ENCODE peak calls at places on chromosome 21, in seven cellular contexts. One of them, this sample, is unnamed.

GRCh38 chr21:22201142-22201541 is 1202.9 kb downstream of the NCAM2 start:
- DNase-seq in stomach: no peak
- DNase-seq in H1: no peak
- DNase-seq in transverse colon: no peak
- DNase-seq in A549: no peak
- DNase-seq in tibial nerve: no peak
- DNase-seq in sigmoid colon: no peak
- DNase-seq in this sample: no peak

GRCh38 chr21:25080161-25080560 is 527.1 kb downstream of the MRPL39 start:
- DNase-seq in stomach: no peak
- DNase-seq in sigmoid colon: no peak
- DNase-seq in A549: no peak
- DNase-seq in tibial nerve: no peak
- DNase-seq in H1: no peak
- DNase-seq in transverse colon: no peak
- DNase-seq in this sample: no peak

GRCh38 chr21:36479415-36480402 is at the start of gene CLDN14:
- DNase-seq in stomach: peak; percentile 65
- DNase-seq in transverse colon: no peak
- DNase-seq in H1: no peak
- DNase-seq in tibial nerve: no peak
- DNase-seq in A549: no peak
- DNase-seq in sigmoid colon: no peak
- DNase-seq in this sample: no peak

GRCh38 chr21:26739189-26739588 is 106.0 kb downstream of the ADAMTS1 start:
- DNase-seq in stomach: no peak
- DNase-seq in sigmoid colon: no peak
- DNase-seq in transverse colon: no peak
- DNase-seq in tibial nerve: no peak
- DNase-seq in A549: no peak
- DNase-seq in H1: no peak
- DNase-seq in this sample: no peak

GRCh38 chr21:45393021-45393420 is 11.9 kb upstream of the COL18A1 start:
- DNase-seq in H1: no peak
- DNase-seq in transverse colon: no peak
- DNase-seq in tibial nerve: no peak
- DNase-seq in sigmoid colon: peak; percentile 54
- DNase-seq in A549: no peak
- DNase-seq in stomach: no peak
- DNase-seq in this sample: peak; percentile 50

GRCh38 chr21:20013851-20014250 is 984.4 kb upstream of the NCAM2 start:
- DNase-seq in H1: no peak
- DNase-seq in tibial nerve: no peak
- DNase-seq in stomach: no peak
- DNase-seq in transverse colon: no peak
- DNase-seq in sigmoid colon: no peak
- DNase-seq in A549: no peak
- DNase-seq in this sample: no peak

GRCh38 chr21:46509760-46510159 is 51.1 kb downstream of the DIP2A start:
- DNase-seq in sigmoid colon: no peak
- DNase-seq in A549: peak; percentile 25
- DNase-seq in tibial nerve: no peak
- DNase-seq in transverse colon: peak; percentile 49
- DNase-seq in stomach: peak; percentile 95
- DNase-seq in H1: no peak
- DNase-seq in this sample: no peak

GRCh38 chr21:26513212-26513611 is 59.9 kb downstream of the CYYR1 start:
- DNase-seq in sigmoid colon: no peak
- DNase-seq in A549: no peak
- DNase-seq in stomach: no peak
- DNase-seq in tibial nerve: no peak
- DNase-seq in H1: no peak
- DNase-seq in transverse colon: no peak
- DNase-seq in this sample: no peak

GRCh38 chr21:43826623-43826974 is 37.2 kb downstream of the RRP1 start:
- DNase-seq in H1: no peak
- DNase-seq in A549: no peak
- DNase-seq in stomach: no peak
- DNase-seq in transverse colon: no peak
- DNase-seq in tibial nerve: no peak
- DNase-seq in sigmoid colon: no peak
- DNase-seq in this sample: no peak

GRCh38 chr21:36321325-36322082 is 1.5 kb downstream of the MORC3 start:
- DNase-seq in sigmoid colon: no peak
- DNase-seq in tibial nerve: no peak
- DNase-seq in A549: no peak
- DNase-seq in stomach: peak; percentile 33
- DNase-seq in H1: no peak
- DNase-seq in transverse colon: no peak
- DNase-seq in this sample: no peak

GRCh38 chr21:45669382-45669781 is 25.9 kb downstream of the PCBP3 start:
- DNase-seq in H1: no peak
- DNase-seq in stomach: no peak
- DNase-seq in transverse colon: no peak
- DNase-seq in tibial nerve: no peak
- DNase-seq in A549: no peak
- DNase-seq in sigmoid colon: no peak
- DNase-seq in this sample: no peak

GRCh38 chr21:17492415-17493168 is 20.3 kb upstream of the CXADR start:
- DNase-seq in tibial nerve: no peak
- DNase-seq in stomach: no peak
- DNase-seq in transverse colon: no peak
- DNase-seq in sigmoid colon: no peak
- DNase-seq in H1: no peak
- DNase-seq in A549: no peak
- DNase-seq in this sample: no peak

GRCh38 chr21:44836666-44837471 is 19.0 kb upstream of the SUMO3 start:
- DNase-seq in transverse colon: peak; percentile 47
- DNase-seq in A549: no peak
- DNase-seq in sigmoid colon: no peak
- DNase-seq in stomach: no peak
- DNase-seq in H1: no peak
- DNase-seq in tibial nerve: no peak
- DNase-seq in this sample: no peak

GRCh38 chr21:45310446-45310845 is 22.8 kb upstream of the POFUT2 start:
- DNase-seq in stomach: no peak
- DNase-seq in A549: no peak
- DNase-seq in sigmoid colon: peak; percentile 63
- DNase-seq in tibial nerve: no peak
- DNase-seq in transverse colon: no peak
- DNase-seq in H1: no peak
- DNase-seq in this sample: no peak

GRCh38 chr21:46604975-46605758 is at the start of gene S100B:
- DNase-seq in tibial nerve: peak; percentile 56
- DNase-seq in transverse colon: no peak
- DNase-seq in sigmoid colon: peak; percentile 73
- DNase-seq in A549: no peak
- DNase-seq in stomach: no peak
- DNase-seq in H1: peak; percentile 63
- DNase-seq in this sample: peak; percentile 54

GRCh38 chr21:44893948-44894656 is 20.6 kb upstream of the PTTG1IP start:
- DNase-seq in stomach: no peak
- DNase-seq in transverse colon: no peak
- DNase-seq in A549: no peak
- DNase-seq in sigmoid colon: no peak
- DNase-seq in tibial nerve: no peak
- DNase-seq in H1: no peak
- DNase-seq in this sample: no peak

DNA sequence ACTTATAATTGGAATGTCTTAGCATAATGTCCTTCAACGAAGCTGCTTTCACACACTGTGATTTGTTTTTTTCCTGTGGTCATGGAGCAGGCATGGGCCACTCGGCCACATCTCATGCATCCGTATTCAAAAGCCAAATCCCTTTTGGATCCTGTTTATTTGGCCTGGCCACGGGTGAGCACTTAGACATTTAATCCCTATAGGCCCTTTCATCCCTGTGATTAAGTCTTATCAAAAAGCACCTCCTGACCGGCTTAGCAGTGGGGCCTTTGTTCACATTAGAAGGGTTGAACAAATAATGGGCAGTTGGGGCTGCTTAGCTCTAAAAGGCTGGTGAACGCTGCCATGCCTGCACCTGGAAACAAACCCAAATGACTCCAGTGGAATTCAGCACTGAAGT is 2.0 kb downstream of the KCNE2 start:
- DNase-seq in sigmoid colon: peak; percentile 19
- DNase-seq in transverse colon: peak; percentile 1
- DNase-seq in A549: no peak
- DNase-seq in stomach: peak; percentile 75
- DNase-seq in H1: peak; percentile 24
- DNase-seq in tibial nerve: no peak
- DNase-seq in this sample: no peak
- H3K4me1 ChIP-seq in sigmoid colon: no peaks in the 10 kb centered on the region
- H3K4me1 ChIP-seq in transverse colon: no peaks in the 10 kb centered on the region
- H3K4me1 ChIP-seq in A549: peaks cover 4% of the 10 kb centered on the region
- H3K4me1 ChIP-seq in stomach: peaks cover 23% of the 10 kb centered on the region
- H3K4me1 ChIP-seq in H1: no peaks in the 10 kb centered on the region
- H3K4me1 ChIP-seq in tibial nerve: no peaks in the 10 kb centered on the region
- H3K4me1 ChIP-seq in this sample: peaks cover 5% of the 10 kb centered on the region

GRCh38 chr21:39538453-39539042 is 74.2 kb upstream of the B3GALT5 start:
- DNase-seq in tibial nerve: no peak
- DNase-seq in sigmoid colon: no peak
- DNase-seq in H1: no peak
- DNase-seq in transverse colon: no peak
- DNase-seq in stomach: no peak
- DNase-seq in A549: no peak
- DNase-seq in this sample: no peak

GRCh38 chr21:39535646-39536437 is 76.9 kb upstream of the B3GALT5 start:
- DNase-seq in H1: no peak
- DNase-seq in stomach: no peak
- DNase-seq in tibial nerve: no peak
- DNase-seq in A549: no peak
- DNase-seq in sigmoid colon: no peak
- DNase-seq in transverse colon: no peak
- DNase-seq in this sample: no peak

GRCh38 chr21:39533545-39534226 is 79.1 kb upstream of the B3GALT5 start:
- DNase-seq in transverse colon: no peak
- DNase-seq in sigmoid colon: no peak
- DNase-seq in stomach: no peak
- DNase-seq in tibial nerve: no peak
- DNase-seq in A549: no peak
- DNase-seq in H1: no peak
- DNase-seq in this sample: no peak

GRCh38 chr21:39536835-39537234 is 75.9 kb upstream of the B3GALT5 start:
- DNase-seq in transverse colon: no peak
- DNase-seq in A549: no peak
- DNase-seq in stomach: no peak
- DNase-seq in sigmoid colon: no peak
- DNase-seq in tibial nerve: no peak
- DNase-seq in H1: no peak
- DNase-seq in this sample: no peak

DNA sequence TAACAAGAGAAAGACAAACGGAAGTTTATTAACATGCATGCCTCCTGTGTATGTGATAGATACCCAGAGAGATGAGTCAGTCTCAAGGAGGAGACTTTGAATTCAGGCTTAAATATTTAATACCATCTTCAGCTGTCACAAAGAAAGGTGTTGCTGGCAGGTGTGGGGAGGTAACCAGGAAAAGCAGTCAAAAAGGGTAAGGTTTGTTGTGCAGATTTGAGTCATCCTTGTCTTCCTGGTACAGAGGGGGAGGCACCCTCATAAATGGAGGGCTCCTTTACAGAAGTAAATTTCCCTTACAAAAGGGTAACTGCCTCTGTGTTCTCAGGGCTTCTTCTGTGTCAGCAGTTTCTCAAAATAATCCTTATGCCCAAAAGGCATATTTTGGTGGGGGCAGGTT is 75.2 kb upstream of the B3GALT5 start:
- DNase-seq in stomach: no peak
- DNase-seq in A549: no peak
- DNase-seq in sigmoid colon: no peak
- DNase-seq in tibial nerve: no peak
- DNase-seq in H1: no peak
- DNase-seq in transverse colon: no peak
- DNase-seq in this sample: no peak
- H3K27ac ChIP-seq in stomach: no peak overlapping the region
- H3K27ac ChIP-seq in A549: no peak overlapping the region
- H3K27ac ChIP-seq in sigmoid colon: no peak overlapping the region
- H3K27ac ChIP-seq in tibial nerve: no peak overlapping the region
- H3K27ac ChIP-seq in H1: peak overlapping the region; percentile 65
- H3K27ac ChIP-seq in transverse colon: no peak overlapping the region
- H3K27ac ChIP-seq in this sample: no peak overlapping the region

DNA sequence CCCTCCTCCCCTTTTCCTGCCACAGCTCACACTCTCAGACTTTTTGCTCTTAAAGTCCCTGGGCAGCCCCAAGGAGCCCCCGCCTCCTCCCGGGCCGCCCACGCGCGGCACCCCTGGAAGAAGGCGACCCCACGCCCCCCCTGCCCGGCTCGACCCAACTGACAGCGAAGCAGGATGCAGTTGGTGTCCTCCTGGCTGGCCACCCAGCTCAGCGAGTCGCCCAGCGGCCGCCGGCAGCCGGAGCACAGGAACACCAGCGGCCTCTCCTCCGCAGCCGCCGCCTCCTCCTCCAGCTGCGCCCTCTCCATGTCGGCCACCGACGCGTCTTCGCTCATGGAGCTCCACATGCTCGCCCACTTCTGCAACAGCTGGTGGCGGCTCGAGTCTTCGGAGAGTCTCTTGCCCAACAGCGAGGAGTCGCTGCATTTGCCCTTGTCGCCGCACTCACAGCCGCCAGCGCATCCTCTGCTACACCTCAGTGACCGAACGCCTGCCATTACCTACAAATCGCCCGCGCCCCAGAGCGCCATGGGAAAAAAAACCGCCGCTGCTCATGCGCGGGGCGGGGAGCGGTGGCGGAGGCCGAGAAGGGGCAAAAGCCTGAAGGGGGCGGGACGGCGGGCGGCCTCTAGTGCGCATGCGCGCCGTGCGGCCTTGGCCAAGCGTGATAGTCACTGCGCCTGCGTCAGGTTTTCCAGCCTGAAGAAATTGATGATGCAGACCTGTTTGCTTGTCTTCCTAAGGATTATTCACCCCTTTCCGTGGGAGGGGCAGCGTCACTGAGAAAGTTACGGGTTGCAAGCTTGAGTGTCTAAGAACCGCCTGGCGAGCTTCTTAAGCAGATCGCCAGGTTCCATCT is at the start of gene MIS18A:
- DNase-seq in stomach: peak; percentile 98
- DNase-seq in H1: peak; percentile 97
- DNase-seq in sigmoid colon: peak; percentile 97
- DNase-seq in transverse colon: peak; percentile 97
- DNase-seq in A549: peak; percentile 62
- DNase-seq in tibial nerve: peak; percentile 91
- DNase-seq in this sample: peak; percentile 97
- TF ChIP-seq EP300 in stomach: no peak
- TF ChIP-seq EP300 in H1: no peak
- TF ChIP-seq EP300 in sigmoid colon: no peak
- TF ChIP-seq EP300 in transverse colon: no peak
- TF ChIP-seq EP300 in A549: no peak
- TF ChIP-seq EP300 in tibial nerve: peak; percentile 96
- TF ChIP-seq EP300 in this sample: no peak

DNA sequence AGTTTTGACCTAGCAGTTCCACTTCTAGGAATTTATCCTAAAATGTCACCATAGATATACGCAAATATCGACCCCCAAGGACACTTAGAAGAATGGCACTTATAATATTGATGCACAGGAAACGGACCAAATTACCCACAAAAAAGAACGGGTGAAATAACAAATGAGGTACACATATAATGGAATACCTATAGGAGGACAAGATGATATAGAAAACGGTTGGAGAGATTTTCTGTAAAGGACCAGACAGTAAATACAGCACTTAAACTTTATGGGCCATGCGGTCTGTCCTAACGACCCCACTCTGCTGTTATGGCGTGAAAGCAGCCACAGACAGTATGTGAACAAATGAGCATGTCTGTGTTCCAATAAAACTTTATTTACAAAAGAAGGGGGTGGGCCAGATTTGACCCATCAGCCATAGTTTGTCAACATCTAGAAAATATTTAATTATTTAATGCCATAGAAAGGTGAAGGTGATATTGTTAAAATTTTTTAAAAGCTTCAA is 2.4 kb downstream of the TMPRSS3 start:
- DNase-seq in stomach: no peak
- DNase-seq in transverse colon: no peak
- DNase-seq in sigmoid colon: no peak
- DNase-seq in tibial nerve: no peak
- DNase-seq in H1: no peak
- DNase-seq in A549: no peak
- DNase-seq in this sample: no peak
- H3K4me1 ChIP-seq in stomach: peaks cover 9% of the 10 kb centered on the region
- H3K4me1 ChIP-seq in transverse colon: no peaks in the 10 kb centered on the region
- H3K4me1 ChIP-seq in sigmoid colon: no peaks in the 10 kb centered on the region
- H3K4me1 ChIP-seq in tibial nerve: no peaks in the 10 kb centered on the region
- H3K4me1 ChIP-seq in H1: peaks cover 9% of the 10 kb centered on the region
- H3K4me1 ChIP-seq in A549: no peaks in the 10 kb centered on the region
- H3K4me1 ChIP-seq in this sample: no peaks in the 10 kb centered on the region

This sample was measured in suprapubic skin.